ENCODE peak calls at places on chromosomes 16 and 17, in ten cellular contexts. L is NCI-H1105, D is non-pigmented ciliary epithelial cell, O is caudate nucleus, Z is sciatic nerve, G is NCI-H748 treated with DMSO at 0.1 percent for 48 hours, J is iris pigment epithelial cell, U is endothelial cell, Q is putamen, X is neural crest cell. S is an unnamed sample.

GRCh38 chr16:55668337-55669281 is 12.8 kb downstream of the SLC6A2 start:
- DNase-seq in L (no peak), D (no peak), O (no peak), Z (no peak), G (no peak), J (no peak), U (peak), Q (no peak), X (no peak), S (peak)

GRCh38 chr17:49588726-49589555 is 13.3 kb downstream of the NXPH3 start:
- DNase-seq in L (no peak), D (no peak), O (no peak), Z (no peak), G (no peak), J (no peak), U (no peak), Q (no peak), X (no peak), S (no peak)

GRCh38 chr16:17773698-17774101 is 302.9 kb upstream of the XYLT1 start:
- DNase-seq in L (no peak), D (no peak), O (no peak), Z (no peak), G (no peak), J (no peak), U (no peak), Q (no peak), X (no peak), S (no peak)

GRCh38 chr16:19106625-19107020 is 7.1 kb upstream of the ITPRIPL2 start:
- DNase-seq in L (no peak), D (no peak), O (no peak), Z (no peak), G (no peak), J (no peak), U (no peak), Q (no peak), X (no peak), S (no peak)

GRCh38 chr17:4703330-4703691 is 626 bp downstream of the PELP1 start:
- DNase-seq in L (no peak), D (no peak), O (no peak), Z (no peak), G (no peak), J (no peak), U (no peak), Q (no peak), X (no peak), S (no peak)

GRCh38 chr16:11676799-11677198 is 8.5 kb downstream of the SNN start:
- DNase-seq in L (no peak), D (no peak), O (no peak), Z (no peak), G (no peak), J (no peak), U (no peak), Q (no peak), X (no peak), S (no peak)

GRCh38 chr17:43094129-43094834 is 30.9 kb downstream of the BRCA1 start:
- DNase-seq in L (no peak), D (no peak), O (no peak), Z (no peak), G (no peak), J (peak), U (no peak), Q (no peak), X (no peak), S (no peak)

GRCh38 chr17:79549111-79549915 is 61.5 kb downstream of the RBFOX3 start:
- DNase-seq in L (no peak), D (no peak), O (no peak), Z (no peak), G (no peak), J (no peak), U (no peak), Q (no peak), X (no peak), S (no peak)

GRCh38 chr16:57613514-57613913 is 14.9 kb upstream of the ADGRG1 start:
- DNase-seq in L (no peak), D (no peak), O (no peak), Z (no peak), G (no peak), J (no peak), U (no peak), Q (no peak), X (no peak), S (peak)

GRCh38 chr17:41785876-41786226 is 660 bp downstream of the JUP start:
- DNase-seq in L (peak), D (no peak), O (no peak), Z (no peak), G (peak), J (no peak), U (no peak), Q (no peak), X (no peak), S (no peak)

GRCh38 chr17:35849469-35850348 is 19.0 kb downstream of the HEATR9 start:
- DNase-seq in L (peak), D (peak), O (no peak), Z (no peak), G (peak), J (peak), U (peak), Q (peak), X (peak), S (peak)

GRCh38 chr17:77036841-77037381 is 103.9 kb upstream of the SEC14L1 start:
- DNase-seq in L (no peak), D (no peak), O (peak), Z (no peak), G (no peak), J (no peak), U (no peak), Q (peak), X (no peak), S (no peak)

GRCh38 chr17:71615820-71616219 is 505.0 kb upstream of the SOX9 start:
- DNase-seq in L (no peak), D (no peak), O (no peak), Z (no peak), G (no peak), J (no peak), U (no peak), Q (no peak), X (no peak), S (no peak)

GRCh38 chr17:40717776-40718175 is 14.2 kb upstream of the KRT24 start:
- DNase-seq in L (no peak), D (no peak), O (no peak), Z (no peak), G (no peak), J (no peak), U (no peak), Q (no peak), X (no peak), S (no peak)

GRCh38 chr17:46948544-46948943 is 25.6 kb downstream of the GOSR2 start:
- DNase-seq in L (no peak), D (no peak), O (no peak), Z (no peak), G (no peak), J (no peak), U (no peak), Q (no peak), X (no peak), S (no peak)

GRCh38 chr16:74521691-74522090 is 85.2 kb downstream of the GLG1 start:
- DNase-seq in L (no peak), D (no peak), O (no peak), Z (no peak), G (no peak), J (peak), U (no peak), Q (peak), X (no peak), S (no peak)

GRCh38 chr17:34245496-34245895 is 9.6 kb upstream of the CCL2 start:
- DNase-seq in L (no peak), D (no peak), O (no peak), Z (no peak), G (no peak), J (no peak), U (no peak), Q (no peak), X (no peak), S (no peak)

GRCh38 chr17:67672592-67672991 is 45.1 kb upstream of the NOL11 start:
- DNase-seq in L (peak), D (no peak), O (no peak), Z (no peak), G (peak), J (no peak), U (no peak), Q (no peak), X (no peak), S (no peak)

GRCh38 chr17:70483624-70484023 is 314.3 kb downstream of the KCNJ2 start:
- DNase-seq in L (no peak), D (no peak), O (no peak), Z (no peak), G (no peak), J (no peak), U (no peak), Q (no peak), X (no peak), S (no peak)

GRCh38 chr17:49739662-49740271 is 24.2 kb downstream of the FAM117A start:
- DNase-seq in L (peak), D (no peak), O (no peak), Z (peak), G (peak), J (peak), U (no peak), Q (no peak), X (no peak), S (peak)

GRCh38 chr17:77280304-77280910 is 139.6 kb downstream of the SEC14L1 start:
- DNase-seq in L (no peak), D (no peak), O (no peak), Z (no peak), G (peak), J (peak), U (no peak), Q (no peak), X (no peak), S (no peak)

S was measured in activated effector memory CD4-positive, alpha-beta T cell treated with anti-CD3 and anti-CD28 coated beads, Interleukin-2, amount 50 U/mL, for 16 hours.